ENCODE peak calls at places on chromosome 12, in seven cellular contexts. One of them, this sample, is unnamed.

GRCh38 chr12:89172224-89172623 is 180.1 kb downstream of the DUSP6 start:
- DNase-seq in thoracic aorta: no peak
- DNase-seq in hepatocyte: no peak
- DNase-seq in testis: no peak
- DNase-seq in progenitor cell of endocrine pancreas: no peak
- DNase-seq in dorsolateral prefrontal cortex: no peak
- DNase-seq in CD8-positive, alpha-beta T cell: no peak
- DNase-seq in this sample: no peak

GRCh38 chr12:5773550-5773949 is 171.5 kb downstream of the ANO2 start:
- DNase-seq in thoracic aorta: no peak
- DNase-seq in hepatocyte: no peak
- DNase-seq in testis: no peak
- DNase-seq in progenitor cell of endocrine pancreas: no peak
- DNase-seq in dorsolateral prefrontal cortex: no peak
- DNase-seq in CD8-positive, alpha-beta T cell: no peak
- DNase-seq in this sample: no peak

GRCh38 chr12:90043264-90043663 is 334.6 kb upstream of the ATP2B1 start:
- DNase-seq in thoracic aorta: no peak
- DNase-seq in hepatocyte: peak
- DNase-seq in testis: no peak
- DNase-seq in progenitor cell of endocrine pancreas: no peak
- DNase-seq in dorsolateral prefrontal cortex: no peak
- DNase-seq in CD8-positive, alpha-beta T cell: no peak
- DNase-seq in this sample: no peak

GRCh38 chr12:42689699-42690098 is 100.2 kb upstream of the PRICKLE1 start:
- DNase-seq in thoracic aorta: no peak
- DNase-seq in hepatocyte: no peak
- DNase-seq in testis: no peak
- DNase-seq in progenitor cell of endocrine pancreas: no peak
- DNase-seq in dorsolateral prefrontal cortex: no peak
- DNase-seq in CD8-positive, alpha-beta T cell: no peak
- DNase-seq in this sample: no peak

GRCh38 chr12:113059071-113059595 is 2.6 kb downstream of the DTX1 start:
- DNase-seq in thoracic aorta: no peak
- DNase-seq in hepatocyte: no peak
- DNase-seq in testis: no peak
- DNase-seq in progenitor cell of endocrine pancreas: no peak
- DNase-seq in dorsolateral prefrontal cortex: no peak
- DNase-seq in CD8-positive, alpha-beta T cell: no peak
- DNase-seq in this sample: no peak

GRCh38 chr12:124938066-124938465 is 23.6 kb upstream of the UBC start:
- DNase-seq in thoracic aorta: no peak
- DNase-seq in hepatocyte: no peak
- DNase-seq in testis: no peak
- DNase-seq in progenitor cell of endocrine pancreas: no peak
- DNase-seq in dorsolateral prefrontal cortex: no peak
- DNase-seq in CD8-positive, alpha-beta T cell: no peak
- DNase-seq in this sample: no peak

GRCh38 chr12:132729541-132730320 is 19.1 kb downstream of the PGAM5 start:
- DNase-seq in thoracic aorta: no peak
- DNase-seq in hepatocyte: no peak
- DNase-seq in testis: no peak
- DNase-seq in progenitor cell of endocrine pancreas: no peak
- DNase-seq in dorsolateral prefrontal cortex: peak
- DNase-seq in CD8-positive, alpha-beta T cell: no peak
- DNase-seq in this sample: no peak

GRCh38 chr12:25020621-25021243 is 71.8 kb upstream of the BCAT1 start:
- DNase-seq in thoracic aorta: no peak
- DNase-seq in hepatocyte: no peak
- DNase-seq in testis: no peak
- DNase-seq in progenitor cell of endocrine pancreas: no peak
- DNase-seq in dorsolateral prefrontal cortex: no peak
- DNase-seq in CD8-positive, alpha-beta T cell: no peak
- DNase-seq in this sample: no peak

GRCh38 chr12:89863332-89863938 is 154.8 kb upstream of the ATP2B1 start:
- DNase-seq in thoracic aorta: no peak
- DNase-seq in hepatocyte: no peak
- DNase-seq in testis: no peak
- DNase-seq in progenitor cell of endocrine pancreas: no peak
- DNase-seq in dorsolateral prefrontal cortex: no peak
- DNase-seq in CD8-positive, alpha-beta T cell: peak
- DNase-seq in this sample: no peak

GRCh38 chr12:12788675-12789368 is 3.4 kb downstream of the APOLD1 start:
- DNase-seq in thoracic aorta: no peak
- DNase-seq in hepatocyte: peak
- DNase-seq in testis: peak
- DNase-seq in progenitor cell of endocrine pancreas: no peak
- DNase-seq in dorsolateral prefrontal cortex: peak
- DNase-seq in CD8-positive, alpha-beta T cell: peak
- DNase-seq in this sample: peak

GRCh38 chr12:132046561-132046960 is 96.8 kb downstream of the EP400 start:
- DNase-seq in thoracic aorta: no peak
- DNase-seq in hepatocyte: peak
- DNase-seq in testis: no peak
- DNase-seq in progenitor cell of endocrine pancreas: no peak
- DNase-seq in dorsolateral prefrontal cortex: no peak
- DNase-seq in CD8-positive, alpha-beta T cell: no peak
- DNase-seq in this sample: no peak

GRCh38 chr12:14886271-14886670 is 617 bp upstream of the MGP start:
- DNase-seq in thoracic aorta: no peak
- DNase-seq in hepatocyte: no peak
- DNase-seq in testis: no peak
- DNase-seq in progenitor cell of endocrine pancreas: no peak
- DNase-seq in dorsolateral prefrontal cortex: no peak
- DNase-seq in CD8-positive, alpha-beta T cell: no peak
- DNase-seq in this sample: no peak

GRCh38 chr12:91250273-91250672 is 67.7 kb upstream of the DCN start:
- DNase-seq in thoracic aorta: no peak
- DNase-seq in hepatocyte: no peak
- DNase-seq in testis: no peak
- DNase-seq in progenitor cell of endocrine pancreas: no peak
- DNase-seq in dorsolateral prefrontal cortex: no peak
- DNase-seq in CD8-positive, alpha-beta T cell: no peak
- DNase-seq in this sample: no peak

GRCh38 chr12:24109381-24110039 is 160.0 kb upstream of the SOX5 start:
- DNase-seq in thoracic aorta: no peak
- DNase-seq in hepatocyte: peak
- DNase-seq in testis: no peak
- DNase-seq in progenitor cell of endocrine pancreas: no peak
- DNase-seq in dorsolateral prefrontal cortex: no peak
- DNase-seq in CD8-positive, alpha-beta T cell: no peak
- DNase-seq in this sample: no peak

GRCh38 chr12:59268295-59268809 is 327.5 kb upstream of the SLC16A7 start:
- DNase-seq in thoracic aorta: no peak
- DNase-seq in hepatocyte: no peak
- DNase-seq in testis: no peak
- DNase-seq in progenitor cell of endocrine pancreas: no peak
- DNase-seq in dorsolateral prefrontal cortex: no peak
- DNase-seq in CD8-positive, alpha-beta T cell: no peak
- DNase-seq in this sample: no peak

GRCh38 chr12:59404109-59404650 is 191.6 kb upstream of the SLC16A7 start:
- DNase-seq in thoracic aorta: no peak
- DNase-seq in hepatocyte: no peak
- DNase-seq in testis: no peak
- DNase-seq in progenitor cell of endocrine pancreas: no peak
- DNase-seq in dorsolateral prefrontal cortex: no peak
- DNase-seq in CD8-positive, alpha-beta T cell: no peak
- DNase-seq in this sample: no peak

GRCh38 chr12:70721216-70721615 is 84.0 kb upstream of the PTPRB start:
- DNase-seq in thoracic aorta: no peak
- DNase-seq in hepatocyte: no peak
- DNase-seq in testis: no peak
- DNase-seq in progenitor cell of endocrine pancreas: no peak
- DNase-seq in dorsolateral prefrontal cortex: no peak
- DNase-seq in CD8-positive, alpha-beta T cell: no peak
- DNase-seq in this sample: no peak

GRCh38 chr12:83753882-83754281 is 1067.2 kb downstream of the TMTC2 start:
- DNase-seq in thoracic aorta: no peak
- DNase-seq in hepatocyte: no peak
- DNase-seq in testis: no peak
- DNase-seq in progenitor cell of endocrine pancreas: no peak
- DNase-seq in dorsolateral prefrontal cortex: no peak
- DNase-seq in CD8-positive, alpha-beta T cell: no peak
- DNase-seq in this sample: no peak

GRCh38 chr12:53596920-53597363 is 29.2 kb downstream of the ATF7 start:
- DNase-seq in thoracic aorta: no peak
- DNase-seq in hepatocyte: no peak
- DNase-seq in testis: no peak
- DNase-seq in progenitor cell of endocrine pancreas: no peak
- DNase-seq in dorsolateral prefrontal cortex: no peak
- DNase-seq in CD8-positive, alpha-beta T cell: no peak
- DNase-seq in this sample: no peak

GRCh38 chr12:125981610-125982253 is 916.5 kb downstream of the AACS start:
- DNase-seq in thoracic aorta: no peak
- DNase-seq in hepatocyte: peak
- DNase-seq in testis: no peak
- DNase-seq in progenitor cell of endocrine pancreas: no peak
- DNase-seq in dorsolateral prefrontal cortex: no peak
- DNase-seq in CD8-positive, alpha-beta T cell: no peak
- DNase-seq in this sample: no peak
- TF ChIP-seq CTCF in thoracic aorta: no peak
- TF ChIP-seq CTCF in hepatocyte: no peak
- TF ChIP-seq CTCF in testis: no peak
- TF ChIP-seq CTCF in progenitor cell of endocrine pancreas: no peak
- TF ChIP-seq CTCF in dorsolateral prefrontal cortex: no peak
- TF ChIP-seq CTCF in CD8-positive, alpha-beta T cell: no peak
- TF ChIP-seq CTCF in this sample: no peak

GRCh38 chr12:49389092-49389703 is 21.9 kb downstream of the SPATS2 start:
- DNase-seq in thoracic aorta: no peak
- DNase-seq in hepatocyte: peak
- DNase-seq in testis: peak
- DNase-seq in progenitor cell of endocrine pancreas: no peak
- DNase-seq in dorsolateral prefrontal cortex: no peak
- DNase-seq in CD8-positive, alpha-beta T cell: peak
- DNase-seq in this sample: no peak
- TF ChIP-seq CTCF in thoracic aorta: no peak
- TF ChIP-seq CTCF in hepatocyte: no peak
- TF ChIP-seq CTCF in testis: no peak
- TF ChIP-seq CTCF in progenitor cell of endocrine pancreas: peak
- TF ChIP-seq CTCF in dorsolateral prefrontal cortex: no peak
- TF ChIP-seq CTCF in CD8-positive, alpha-beta T cell: peak
- TF ChIP-seq CTCF in this sample: no peak

GRCh38 chr12:105481906-105482305 is 151.4 kb downstream of the C12orf75 start:
- DNase-seq in thoracic aorta: no peak
- DNase-seq in hepatocyte: no peak
- DNase-seq in testis: no peak
- DNase-seq in progenitor cell of endocrine pancreas: no peak
- DNase-seq in dorsolateral prefrontal cortex: no peak
- DNase-seq in CD8-positive, alpha-beta T cell: no peak
- DNase-seq in this sample: no peak

GRCh38 chr12:105485321-105485910 is 154.9 kb downstream of the C12orf75 start:
- DNase-seq in thoracic aorta: no peak
- DNase-seq in hepatocyte: peak
- DNase-seq in testis: peak
- DNase-seq in progenitor cell of endocrine pancreas: no peak
- DNase-seq in dorsolateral prefrontal cortex: no peak
- DNase-seq in CD8-positive, alpha-beta T cell: no peak
- DNase-seq in this sample: no peak

GRCh38 chr12:105483691-105484090 is 153.2 kb downstream of the C12orf75 start:
- DNase-seq in thoracic aorta: no peak
- DNase-seq in hepatocyte: no peak
- DNase-seq in testis: no peak
- DNase-seq in progenitor cell of endocrine pancreas: no peak
- DNase-seq in dorsolateral prefrontal cortex: no peak
- DNase-seq in CD8-positive, alpha-beta T cell: no peak
- DNase-seq in this sample: no peak

GRCh38 chr12:105480162-105480561 is 149.7 kb downstream of the C12orf75 start:
- DNase-seq in thoracic aorta: no peak
- DNase-seq in hepatocyte: no peak
- DNase-seq in testis: no peak
- DNase-seq in progenitor cell of endocrine pancreas: no peak
- DNase-seq in dorsolateral prefrontal cortex: no peak
- DNase-seq in CD8-positive, alpha-beta T cell: no peak
- DNase-seq in this sample: no peak

GRCh38 chr12:105482976-105483375 is 152.5 kb downstream of the C12orf75 start:
- DNase-seq in thoracic aorta: no peak
- DNase-seq in hepatocyte: no peak
- DNase-seq in testis: no peak
- DNase-seq in progenitor cell of endocrine pancreas: no peak
- DNase-seq in dorsolateral prefrontal cortex: no peak
- DNase-seq in CD8-positive, alpha-beta T cell: no peak
- DNase-seq in this sample: no peak
- TF ChIP-seq CTCF in thoracic aorta: no peak
- TF ChIP-seq CTCF in hepatocyte: no peak
- TF ChIP-seq CTCF in testis: no peak
- TF ChIP-seq CTCF in progenitor cell of endocrine pancreas: no peak
- TF ChIP-seq CTCF in dorsolateral prefrontal cortex: no peak
- TF ChIP-seq CTCF in CD8-positive, alpha-beta T cell: no peak
- TF ChIP-seq CTCF in this sample: no peak

DNA sequence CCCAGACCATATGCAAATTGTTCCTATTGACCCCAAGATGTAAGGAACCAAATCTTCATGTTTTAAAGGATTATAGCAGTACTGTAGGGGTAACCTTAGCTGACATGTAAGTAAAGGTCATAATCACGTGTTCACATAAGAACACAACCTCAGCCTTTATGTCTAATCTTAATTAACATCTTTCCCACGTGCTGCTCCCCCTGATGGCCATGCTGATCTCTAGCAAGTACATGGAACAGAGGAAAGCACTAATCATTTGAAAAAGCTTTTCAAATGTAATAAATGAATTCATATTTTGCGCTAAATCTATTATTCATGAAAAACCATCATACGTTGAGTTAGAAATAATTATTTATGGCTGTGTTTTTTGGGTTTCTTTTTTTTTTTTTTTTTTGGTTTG is 30.5 kb upstream of the ITPR2 start:
- DNase-seq in thoracic aorta: no peak
- DNase-seq in hepatocyte: no peak
- DNase-seq in testis: no peak
- DNase-seq in progenitor cell of endocrine pancreas: no peak
- DNase-seq in dorsolateral prefrontal cortex: no peak
- DNase-seq in CD8-positive, alpha-beta T cell: no peak
- DNase-seq in this sample: no peak
- TF ChIP-seq CTCF in thoracic aorta: no peak
- TF ChIP-seq CTCF in hepatocyte: peak
- TF ChIP-seq CTCF in testis: no peak
- TF ChIP-seq CTCF in progenitor cell of endocrine pancreas: peak
- TF ChIP-seq CTCF in dorsolateral prefrontal cortex: no peak
- TF ChIP-seq CTCF in CD8-positive, alpha-beta T cell: no peak
- TF ChIP-seq CTCF in this sample: peak

GRCh38 chr12:118960161-118960560 is 21.2 kb upstream of the SRRM4 start:
- DNase-seq in thoracic aorta: no peak
- DNase-seq in hepatocyte: no peak
- DNase-seq in testis: no peak
- DNase-seq in progenitor cell of endocrine pancreas: no peak
- DNase-seq in dorsolateral prefrontal cortex: peak
- DNase-seq in CD8-positive, alpha-beta T cell: no peak
- DNase-seq in this sample: no peak

GRCh38 chr12:118964988-118965387 is 16.4 kb upstream of the SRRM4 start:
- DNase-seq in thoracic aorta: no peak
- DNase-seq in hepatocyte: no peak
- DNase-seq in testis: no peak
- DNase-seq in progenitor cell of endocrine pancreas: no peak
- DNase-seq in dorsolateral prefrontal cortex: no peak
- DNase-seq in CD8-positive, alpha-beta T cell: no peak
- DNase-seq in this sample: no peak

GRCh38 chr12:118958520-118958919 is 22.8 kb upstream of the SRRM4 start:
- DNase-seq in thoracic aorta: no peak
- DNase-seq in hepatocyte: no peak
- DNase-seq in testis: no peak
- DNase-seq in progenitor cell of endocrine pancreas: no peak
- DNase-seq in dorsolateral prefrontal cortex: no peak
- DNase-seq in CD8-positive, alpha-beta T cell: no peak
- DNase-seq in this sample: no peak

GRCh38 chr12:118960865-118961264 is 20.5 kb upstream of the SRRM4 start:
- DNase-seq in thoracic aorta: no peak
- DNase-seq in hepatocyte: no peak
- DNase-seq in testis: no peak
- DNase-seq in progenitor cell of endocrine pancreas: no peak
- DNase-seq in dorsolateral prefrontal cortex: no peak
- DNase-seq in CD8-positive, alpha-beta T cell: no peak
- DNase-seq in this sample: no peak
- TF ChIP-seq CTCF in thoracic aorta: no peak
- TF ChIP-seq CTCF in hepatocyte: no peak
- TF ChIP-seq CTCF in testis: no peak
- TF ChIP-seq CTCF in progenitor cell of endocrine pancreas: no peak
- TF ChIP-seq CTCF in dorsolateral prefrontal cortex: no peak
- TF ChIP-seq CTCF in CD8-positive, alpha-beta T cell: no peak
- TF ChIP-seq CTCF in this sample: no peak